ENCODE peak calls at places on chromosomes 6 and 20, in six cellular contexts. V is cardiac fibroblast, N is choroid plexus epithelial cell, W is AG04450, Q is lower lobe of right lung, X is BJ. Z is an unnamed sample.

GRCh38 chr20:23634985-23635767 is 2.6 kb downstream of the CST3 start:
- DNase-seq in V (no peak), N (no peak), W (no peak), Q (no peak), X (no peak), Z (no peak)

GRCh38 chr6:56957856-56958255 is 2.9 kb downstream of the BEND6 start:
- DNase-seq in V (no peak), N (no peak), W (no peak), Q (no peak), X (no peak), Z (no peak)

GRCh38 chr6:138287144-138287955 is 69.1 kb upstream of the PBOV1 start:
- DNase-seq in V (peak; percentile 16), N (peak; percentile 24), W (no peak), Q (peak; percentile 50), X (no peak), Z (no peak)

GRCh38 chr20:7790189-7790588 is 150.1 kb downstream of the HAO1 start:
- DNase-seq in V (peak; percentile 55), N (peak; percentile 16), W (no peak), Q (no peak), X (no peak), Z (no peak)

GRCh38 chr6:93416575-93417420 is 2.6 kb downstream of the EPHA7 start:
- DNase-seq in V (peak; percentile 14), N (peak; percentile 35), W (no peak), Q (peak; percentile 44), X (no peak), Z (no peak)

GRCh38 chr6:82129814-82130213 is 117.7 kb downstream of the IBTK start:
- DNase-seq in V (no peak), N (no peak), W (no peak), Q (no peak), X (no peak), Z (no peak)

GRCh38 chr6:38248500-38249234 is 391.1 kb downstream of the BTBD9 start:
- DNase-seq in V (no peak), N (no peak), W (no peak), Q (no peak), X (no peak), Z (no peak)

GRCh38 chr6:123546537-123546936 is 90.2 kb downstream of the TRDN start:
- DNase-seq in V (no peak), N (no peak), W (no peak), Q (no peak), X (no peak), Z (no peak)

GRCh38 chr6:14959324-14959885 is 286.5 kb upstream of the JARID2 start:
- DNase-seq in V (no peak), N (no peak), W (no peak), Q (no peak), X (no peak), Z (no peak)

GRCh38 chr20:49712918-49713778 is 530 bp downstream of the B4GALT5 start:
- DNase-seq in V (peak; percentile 35), N (peak; percentile 31), W (no peak), Q (peak; percentile 66), X (no peak), Z (no peak)

GRCh38 chr20:59811681-59812171 is 121.7 kb downstream of the SYCP2 start:
- DNase-seq in V (no peak), N (no peak), W (no peak), Q (no peak), X (no peak), Z (no peak)

GRCh38 chr6:83257791-83258190 is 64.6 kb downstream of the RWDD2A start:
- DNase-seq in V (no peak), N (no peak), W (no peak), Q (no peak), X (no peak), Z (no peak)

GRCh38 chr20:34099675-34100074 is 12.4 kb downstream of the EIF2S2 start:
- DNase-seq in V (no peak), N (no peak), W (no peak), Q (no peak), X (no peak), Z (no peak)

GRCh38 chr6:11272491-11273192 is 40.2 kb upstream of the NEDD9 start:
- DNase-seq in V (peak; percentile 16), N (no peak), W (no peak), Q (no peak), X (no peak), Z (no peak)

GRCh38 chr6:14555804-14556203 is 438.2 kb downstream of the CD83 start:
- DNase-seq in V (no peak), N (no peak), W (no peak), Q (no peak), X (no peak), Z (no peak)

GRCh38 chr20:9359561-9360308 is 154.7 kb upstream of the LAMP5 start:
- DNase-seq in V (peak; percentile 80), N (peak; percentile 89), W (no peak), Q (no peak), X (peak; percentile 34), Z (peak; percentile 32)

GRCh38 chr6:7080311-7080710 is 27.4 kb upstream of the RREB1 start:
- DNase-seq in V (no peak), N (no peak), W (no peak), Q (no peak), X (no peak), Z (no peak)

GRCh38 chr6:81216668-81217067 is 535.8 kb downstream of the TENT5A start:
- DNase-seq in V (no peak), N (no peak), W (no peak), Q (no peak), X (no peak), Z (no peak)

DNA sequence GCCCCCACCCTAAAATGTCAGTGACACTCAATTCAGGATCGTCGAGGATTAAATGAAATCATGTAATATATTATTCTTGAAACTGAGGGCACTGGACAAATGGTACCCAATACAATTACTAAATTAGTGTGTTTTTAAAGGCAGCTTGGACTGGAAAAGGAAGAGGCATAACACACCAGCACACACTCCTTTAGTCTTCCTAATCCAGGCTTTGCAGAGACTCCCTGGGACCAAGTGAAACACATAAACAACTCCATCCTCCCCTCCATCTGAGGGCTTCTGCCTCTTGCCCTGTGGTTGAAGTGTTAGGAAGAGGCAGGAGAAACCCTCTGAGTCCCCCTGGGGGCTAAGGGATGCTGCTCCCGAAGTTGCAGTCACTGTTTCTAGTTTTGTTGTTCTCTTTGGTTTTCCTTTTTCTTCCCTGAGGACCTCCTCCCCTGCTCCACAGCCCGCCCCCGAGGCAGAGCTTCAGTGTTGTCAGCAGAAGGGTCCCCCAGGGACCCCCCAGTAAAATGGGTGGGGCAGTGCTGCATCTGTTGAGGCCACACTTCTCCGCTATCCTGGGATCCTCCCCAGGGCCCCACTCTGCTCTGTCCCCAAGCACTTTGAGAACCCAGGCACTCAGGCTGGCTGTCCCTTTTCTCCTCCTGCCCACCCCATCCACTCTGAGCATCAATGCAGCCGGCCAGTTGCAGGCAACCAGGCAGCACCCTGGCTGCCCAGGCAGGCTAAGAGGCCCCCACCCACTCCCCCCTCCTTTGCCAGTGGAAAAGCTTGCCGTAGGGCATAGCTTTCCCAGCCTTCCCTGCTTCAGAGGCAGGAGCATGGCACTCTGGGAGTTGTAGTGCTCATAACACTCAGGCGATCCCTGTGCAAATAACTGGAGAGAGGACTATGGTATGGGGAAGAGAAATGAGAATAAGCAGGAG is 5.9 kb downstream of the TMEM63B start:
- DNase-seq in V (peak; percentile 67), N (peak; percentile 65), W (no peak), Q (peak; percentile 77), X (no peak), Z (no peak)
- TF ChIP-seq CTCF in V (no peak), N (peak; percentile 17), W (peak; percentile 14), Q (no peak), X (peak; percentile 19), Z (no peak)

DNA sequence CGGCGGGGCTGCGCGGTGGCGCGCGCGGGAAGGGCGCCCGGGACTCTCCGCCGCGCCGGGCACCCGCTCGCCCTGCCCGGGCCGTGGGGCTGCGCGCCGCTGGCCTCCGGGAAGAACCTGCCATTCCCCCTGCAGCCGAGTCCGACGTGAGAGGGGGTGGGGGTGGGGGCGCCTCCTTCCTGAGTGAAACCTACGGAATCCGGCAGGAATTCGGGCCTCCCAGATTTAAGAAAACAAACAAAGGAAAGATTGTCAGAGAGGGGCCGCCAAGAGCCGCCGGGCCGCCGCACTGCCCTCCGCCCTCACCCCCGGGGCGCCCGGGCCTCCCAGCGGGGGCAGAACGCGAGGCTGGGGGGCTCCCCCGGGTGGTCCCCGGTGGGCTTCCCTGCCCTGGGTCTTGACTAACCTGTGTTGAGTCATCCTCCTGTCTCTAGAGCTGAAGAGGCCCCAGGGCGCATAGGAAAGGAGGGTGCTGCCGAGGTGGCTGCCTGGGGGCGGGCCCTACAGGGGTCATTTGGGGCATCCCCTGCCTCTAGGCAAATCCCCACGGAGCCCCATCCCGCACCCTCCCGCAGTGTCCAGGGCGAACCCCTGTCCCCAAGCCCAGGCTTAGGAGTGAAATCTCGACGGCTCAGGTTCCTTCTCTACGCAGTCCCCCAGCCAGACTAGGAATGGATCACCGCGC is 42.2 kb upstream of the FOXP4 start:
- DNase-seq in V (peak; percentile 47), N (peak; percentile 60), W (no peak), Q (no peak), X (no peak), Z (no peak)
- H3K4me3 ChIP-seq in V (peak overlapping the region; percentile 13), N (peak overlapping the region; percentile 39), W (peak overlapping the region; percentile 25), Q (peak overlapping the region; percentile 46), X (no peak overlapping the region), Z (peak overlapping the region; percentile 38)

DNA sequence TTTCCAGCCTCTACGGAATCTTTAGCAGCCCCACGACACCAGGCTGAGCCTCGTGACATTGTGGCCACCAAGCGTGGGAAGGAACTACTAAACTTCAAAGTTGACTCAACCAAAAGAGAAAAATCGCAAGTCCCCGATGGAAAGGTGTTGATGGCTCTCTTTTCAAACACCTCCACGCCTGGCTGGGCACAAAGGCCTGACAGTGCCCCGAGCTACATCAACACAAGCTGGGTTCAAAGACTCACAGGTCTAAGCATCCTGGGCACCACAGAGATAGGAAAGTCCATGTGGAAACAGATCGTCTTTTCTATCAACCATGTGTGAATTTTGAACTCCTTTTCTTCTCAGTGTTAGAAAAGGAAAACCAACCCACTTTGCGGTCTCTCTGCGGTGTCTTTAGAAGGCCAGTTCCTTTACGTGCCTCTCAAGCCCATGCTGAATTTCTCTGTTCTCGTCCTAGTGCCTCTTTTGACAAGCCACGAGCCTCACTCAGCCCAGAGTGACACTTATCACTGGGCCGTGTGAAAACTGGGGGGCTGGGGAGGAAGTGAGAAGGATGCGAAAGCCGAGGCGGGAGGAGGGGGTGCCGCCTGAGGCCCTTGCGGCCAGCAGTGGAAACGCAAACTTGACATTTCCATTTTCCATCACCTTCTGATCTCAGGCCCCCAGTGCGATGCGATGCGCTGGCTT is 59.4 kb downstream of the GFOD1 start:
- DNase-seq in V (no peak), N (no peak), W (no peak), Q (peak; percentile 56), X (no peak), Z (no peak)
- TF ChIP-seq CTCF in V (no peak), N (no peak), W (peak; percentile 10), Q (no peak), X (no peak), Z (no peak)

DNA sequence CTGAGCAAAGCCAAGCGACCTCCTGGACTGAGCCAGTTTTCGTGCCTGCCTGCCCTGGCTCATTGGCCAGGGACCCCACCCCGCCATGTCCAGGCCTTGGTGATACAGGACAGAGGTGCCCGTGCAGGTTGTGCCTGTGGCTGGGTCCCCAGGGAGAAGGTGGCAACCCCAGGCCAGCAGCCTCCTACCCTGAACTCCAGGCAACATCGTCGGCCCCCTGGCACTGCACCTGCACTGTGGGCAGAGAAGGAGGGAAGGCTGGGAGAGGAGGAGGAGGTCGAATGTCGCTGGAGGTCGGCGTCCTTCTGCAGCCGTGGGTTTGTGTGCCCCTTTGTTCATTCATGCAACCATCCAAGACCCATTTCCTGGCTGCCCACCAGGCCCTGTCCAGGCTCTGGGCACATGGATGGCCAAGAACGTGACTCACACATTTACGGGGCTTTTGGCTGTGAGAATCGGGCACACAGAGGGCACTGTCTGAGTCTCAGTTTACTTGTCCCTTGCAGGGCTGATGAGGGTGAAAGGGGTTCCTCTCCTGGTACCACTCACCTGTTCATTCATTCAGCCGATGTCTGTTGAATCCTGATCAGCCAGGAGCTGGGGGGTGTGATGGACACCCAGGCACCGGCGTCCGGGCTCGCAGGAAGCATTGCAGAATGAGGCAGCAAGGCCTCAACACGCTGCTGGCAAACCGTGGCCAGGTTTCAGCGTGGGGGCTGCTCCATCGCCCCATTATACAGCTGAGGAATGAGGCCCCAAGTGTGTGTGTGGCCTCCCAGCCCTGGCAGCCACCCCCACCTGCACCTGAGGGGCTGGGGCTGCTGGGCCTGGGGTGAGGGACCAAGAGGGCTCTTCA is 2.3 kb upstream of the RBBP8NL start:
- DNase-seq in V (no peak), N (no peak), W (no peak), Q (no peak), X (no peak), Z (no peak)
- H3K4me3 ChIP-seq in V (no peak overlapping the region), N (no peak overlapping the region), W (no peak overlapping the region), Q (no peak overlapping the region), X (no peak overlapping the region), Z (no peak overlapping the region)